ENCODE peak calls at places on chromosomes 7 and 10, in ten cellular contexts. T is NCI-H510A; X is ovary; M is AG08396; C is neural progenitor cell; G is activated CD4-positive, alpha-beta T cell treated with anti-CD3 and anti-CD28 coated beads, Interleukin-2, amount 50 U/mL, for 48 hours; S is GM20000; P is nucleus accumbens; O is activated T-cell treated with anti-CD3 and anti-CD28 coated beads, Interleukin-2, amount 50 U/mL, for 72 hours; H is T follicular helper cell. F is an unnamed sample.

GRCh38 chr7:159067870-159068787 is 76.5 kb downstream of the VIPR2 start:
- DNase-seq in M (no peak), P (peak), O (no peak), S (no peak), T (no peak), C (no peak), H (no peak), X (peak), G (no peak), F (no peak)

GRCh38 chr7:128911441-128912031 is 1.0 kb upstream of the KCP start:
- DNase-seq in C (peak), P (no peak), S (no peak), G (no peak), O (no peak), T (no peak), X (no peak), H (no peak), M (no peak), F (no peak)

GRCh38 chr10:27618906-27619305 is 114.8 kb downstream of the RAB18 start:
- DNase-seq in G (no peak), O (no peak), H (no peak), M (no peak), P (no peak), T (no peak), X (no peak), C (no peak), S (no peak), F (peak)

GRCh38 chr10:3906511-3907111 is 121.6 kb upstream of the KLF6 start:
- DNase-seq in C (no peak), S (no peak), X (peak), G (no peak), O (no peak), M (peak), T (no peak), H (no peak), P (no peak), F (no peak)

GRCh38 chr10:95606922-95607321 is 45.8 kb upstream of the SORBS1 start:
- DNase-seq in S (no peak), G (no peak), M (no peak), P (no peak), C (no peak), O (no peak), X (no peak), H (no peak), T (no peak), F (no peak)

GRCh38 chr7:41955475-41956243 is 252.8 kb upstream of the INHBA start:
- DNase-seq in T (no peak), C (peak), X (peak), P (peak), H (no peak), G (no peak), O (no peak), S (no peak), M (peak), F (no peak)

GRCh38 chr10:7053195-7053594 is 357.6 kb downstream of the SFMBT2 start:
- DNase-seq in M (no peak), G (no peak), O (no peak), S (no peak), P (no peak), X (no peak), T (no peak), H (no peak), C (peak), F (no peak)

GRCh38 chr10:46520941-46521340 is 35.5 kb downstream of the GPRIN2 start:
- DNase-seq in O (no peak), X (no peak), C (no peak), T (no peak), S (no peak), M (no peak), P (no peak), H (no peak), G (no peak), F (no peak)

GRCh38 chr10:28503114-28503513 is 29.8 kb upstream of the WAC start:
- DNase-seq in O (no peak), M (no peak), P (no peak), T (peak), G (no peak), S (no peak), X (no peak), C (no peak), H (no peak), F (no peak)

GRCh38 chr10:114624941-114625780 is 32.9 kb downstream of the ABLIM1 start:
- DNase-seq in H (no peak), P (no peak), G (no peak), M (no peak), O (no peak), C (no peak), T (no peak), S (no peak), X (no peak), F (no peak)

GRCh38 chr7:391411-391951 is 101.5 kb downstream of the FOXL3 start:
- DNase-seq in G (no peak), O (no peak), S (no peak), M (no peak), T (no peak), H (no peak), P (no peak), X (no peak), C (no peak), F (no peak)

GRCh38 chr10:101694674-101695403 is at the start of gene FBXW4:
- DNase-seq in S (peak), G (peak), M (peak), T (peak), X (peak), H (peak), O (peak), P (peak), C (peak), F (peak)

GRCh38 chr10:12018438-12019342 is 23.9 kb downstream of the UPF2 start:
- DNase-seq in P (no peak), H (no peak), O (no peak), C (no peak), G (no peak), S (no peak), M (no peak), X (no peak), T (no peak), F (no peak)

GRCh38 chr7:117715784-117716445 is 157.3 kb downstream of the CTTNBP2 start:
- DNase-seq in H (no peak), G (peak), C (peak), X (no peak), M (peak), P (peak), O (peak), S (peak), T (no peak), F (no peak)

GRCh38 chr7:136348142-136348541 is 371.0 kb upstream of the MTPN start:
- DNase-seq in H (no peak), O (no peak), S (no peak), M (no peak), T (no peak), G (no peak), P (no peak), C (no peak), X (no peak), F (no peak)

GRCh38 chr10:16521311-16522016 is at the start of gene C1QL3:
- DNase-seq in G (peak), T (peak), C (peak), H (no peak), P (no peak), M (peak), O (peak), S (peak), X (peak), F (peak)

GRCh38 chr10:117391436-117392205 is 16.4 kb upstream of the PDZD8 start:
- DNase-seq in T (no peak), X (no peak), M (peak), H (no peak), P (no peak), O (no peak), C (no peak), G (no peak), S (no peak), F (no peak)

GRCh38 chr7:131010029-131010705 is 276.2 kb upstream of the KLF14 start:
- DNase-seq in H (no peak), S (no peak), M (no peak), C (no peak), G (peak), X (no peak), T (no peak), P (no peak), O (no peak), F (no peak)

GRCh38 chr10:86630079-86630478 is 24.3 kb upstream of the OPN4 start:
- DNase-seq in O (no peak), C (no peak), X (no peak), H (no peak), S (no peak), P (no peak), G (no peak), T (no peak), M (no peak), F (no peak)

GRCh38 chr7:31883761-31884164 is 186.4 kb downstream of the PDE1C start:
- DNase-seq in X (no peak), H (no peak), S (peak), C (no peak), G (no peak), T (no peak), O (no peak), P (peak), M (peak), F (no peak)

GRCh38 chr10:79413196-79413595 is 32.2 kb downstream of the ZCCHC24 start:
- DNase-seq in C (no peak), P (no peak), S (no peak), T (no peak), H (no peak), G (peak), O (peak), X (peak), M (no peak), F (peak)

GRCh38 chr7:158324397-158325360 is 262.9 kb downstream of the PTPRN2 start:
- DNase-seq in M (no peak), G (no peak), T (no peak), H (no peak), X (no peak), S (no peak), O (no peak), P (no peak), C (no peak), F (no peak)

GRCh38 chr7:22943997-22944396 is 69.9 kb downstream of the HYCC1 start:
- DNase-seq in S (no peak), H (no peak), C (peak), G (no peak), X (no peak), T (no peak), M (peak), O (no peak), P (no peak), F (no peak)

GRCh38 chr10:114445332-114445731 is 41.0 kb upstream of the AFAP1L2 start:
- DNase-seq in C (no peak), S (no peak), M (no peak), P (no peak), O (no peak), X (no peak), H (no peak), G (no peak), T (no peak), F (no peak)

GRCh38 chr7:2530076-2530967 is 10.7 kb downstream of the LFNG start:
- DNase-seq in X (no peak), S (peak), C (peak), M (no peak), O (peak), T (peak), H (peak), G (peak), P (no peak), F (peak)

GRCh38 chr10:89091501-89091900 is 100.9 kb downstream of the FAS start:
- DNase-seq in G (no peak), M (no peak), O (no peak), C (no peak), S (no peak), T (no peak), P (no peak), X (no peak), H (no peak), F (no peak)

GRCh38 chr7:92634924-92635519 is 44.8 kb upstream of the FAM133B start:
- DNase-seq in S (no peak), C (no peak), X (no peak), M (no peak), O (peak), T (no peak), H (no peak), P (no peak), G (no peak), F (no peak)

GRCh38 chr7:144853542-144853941 is 17.7 kb upstream of the TPK1 start:
- DNase-seq in T (no peak), S (no peak), P (no peak), H (no peak), X (no peak), G (no peak), M (no peak), C (no peak), O (no peak), F (no peak)

GRCh38 chr7:19113855-19114590 is 3.4 kb downstream of the TWIST1 start:
- DNase-seq in S (no peak), P (no peak), X (no peak), G (no peak), T (no peak), O (no peak), M (peak), H (no peak), C (no peak), F (no peak)

GRCh38 chr10:70534281-70534680 is 55.7 kb downstream of the PALD1 start:
- DNase-seq in O (no peak), C (no peak), S (no peak), X (no peak), G (no peak), T (no peak), H (no peak), M (no peak), P (no peak), F (no peak)

GRCh38 chr10:43114743-43115611 is 23.3 kb upstream of the CSGALNACT2 start:
- DNase-seq in O (no peak), G (no peak), X (no peak), T (no peak), H (no peak), M (peak), P (no peak), S (no peak), C (no peak), F (no peak)

GRCh38 chr7:85004402-85004801 is 182.5 kb downstream of the SEMA3D start:
- DNase-seq in H (no peak), M (no peak), O (no peak), X (no peak), S (no peak), G (no peak), P (no peak), T (no peak), C (no peak), F (no peak)

F was measured in stimulated activated effector memory CD8-positive, alpha-beta T cell treated with anti-CD3 and anti-CD28 coated beads, Interleukin-12 subunit alpha, Interleukin-12 subunit beta, amount 100 ng/mL, for 72 hours.